ENCODE peak calls at places on chromosome 21, in five cellular contexts. P is IMR-90, F is H9, U is neuronal stem cell, I is mesenchymal stem cell. Z is an unnamed sample.
A peak's percentile ranks its signal among the peaks of the same experiment; 100 is the strongest.

GRCh38 chr21:45938811-45939520 is 42.6 kb upstream of the COL6A1 start:
- DNase-seq in P (no peak), F (no peak), U (no peak), I (no peak), Z (no peak)

GRCh38 chr21:44255519-44255981 is 6.1 kb downstream of the DNMT3L start:
- DNase-seq in P (peak; percentile 46), F (no peak), U (no peak), I (peak; percentile 50), Z (peak; percentile 16)

GRCh38 chr21:29682800-29683199 is 257.0 kb downstream of the GRIK1 start:
- DNase-seq in P (no peak), F (no peak), U (no peak), I (no peak), Z (no peak)

GRCh38 chr21:25170681-25171080 is 436.6 kb downstream of the MRPL39 start:
- DNase-seq in P (no peak), F (no peak), U (no peak), I (no peak), Z (no peak)

GRCh38 chr21:45530423-45531113 is 11.7 kb downstream of the SLC19A1 start:
- DNase-seq in P (no peak), F (no peak), U (no peak), I (no peak), Z (no peak)

GRCh38 chr21:44895859-44896258 is 22.4 kb upstream of the PTTG1IP start:
- DNase-seq in P (no peak), F (no peak), U (no peak), I (no peak), Z (no peak)

GRCh38 chr21:25563399-25564116 is 43.7 kb downstream of the MRPL39 start:
- DNase-seq in P (no peak), F (no peak), U (no peak), I (peak; percentile 16), Z (no peak)

GRCh38 chr21:45542242-45542666 is at the start of gene SLC19A1:
- DNase-seq in P (peak; percentile 48), F (peak; percentile 34), U (peak; percentile 54), I (peak; percentile 45), Z (peak; percentile 37)

GRCh38 chr21:29145837-29146453 is 15.5 kb downstream of the MAP3K7CL start:
- DNase-seq in P (no peak), F (no peak), U (no peak), I (peak; percentile 26), Z (no peak)

GRCh38 chr21:28827422-28827821 is 165.3 kb downstream of the LTN1 start:
- DNase-seq in P (peak; percentile 46), F (no peak), U (no peak), I (peak; percentile 77), Z (no peak)

GRCh38 chr21:27532081-27532480 is 565.2 kb upstream of the ADAMTS5 start:
- DNase-seq in P (peak; percentile 63), F (no peak), U (no peak), I (peak; percentile 57), Z (no peak)

GRCh38 chr21:30146558-30147282 is 19.9 kb downstream of the CLDN17 start:
- DNase-seq in P (no peak), F (no peak), U (no peak), I (no peak), Z (peak; percentile 8)

GRCh38 chr21:30718239-30718909 is at the start of gene KRTAP21-3:
- DNase-seq in P (no peak), F (no peak), U (no peak), I (no peak), Z (no peak)

GRCh38 chr21:45067462-45068285 is 6.7 kb upstream of the ADARB1 start:
- DNase-seq in P (no peak), F (no peak), U (no peak), I (no peak), Z (no peak)

GRCh38 chr21:29181799-29182470 is 51.5 kb downstream of the MAP3K7CL start:
- DNase-seq in P (peak; percentile 95), F (no peak), U (no peak), I (peak; percentile 95), Z (peak; percentile 23)

GRCh38 chr21:29637553-29637952 is 302.2 kb downstream of the GRIK1 start:
- DNase-seq in P (no peak), F (no peak), U (no peak), I (no peak), Z (no peak)

GRCh38 chr21:26140185-26140584 is 30.4 kb downstream of the APP start:
- DNase-seq in P (peak; percentile 99), F (no peak), U (no peak), I (peak; percentile 99), Z (peak; percentile 52)

GRCh38 chr21:45412909-45413581 is 8.1 kb downstream of the COL18A1 start:
- DNase-seq in P (no peak), F (no peak), U (no peak), I (no peak), Z (no peak)

GRCh38 chr21:31660134-31660565 is 657 bp downstream of the SOD1 start:
- DNase-seq in P (no peak), F (no peak), U (no peak), I (peak; percentile 37), Z (peak; percentile 54)

GRCh38 chr21:31151682-31152081 is 113.4 kb upstream of the KRTAP19-8 start:
- DNase-seq in P (no peak), F (no peak), U (no peak), I (peak; percentile 53), Z (no peak)

GRCh38 chr21:26659181-26659580 is 86.1 kb upstream of the CYYR1 start:
- DNase-seq in P (no peak), F (no peak), U (no peak), I (no peak), Z (peak; percentile 4)

GRCh38 chr21:45551316-45551715 is 9.1 kb upstream of the SLC19A1 start:
- DNase-seq in P (peak; percentile 91), F (no peak), U (no peak), I (peak; percentile 75), Z (no peak)

GRCh38 chr21:27477321-27477720 is 510.4 kb upstream of the ADAMTS5 start:
- DNase-seq in P (peak; percentile 27), F (no peak), U (no peak), I (no peak), Z (no peak)

GRCh38 chr21:15768045-15768601 is 38.3 kb downstream of the USP25 start:
- DNase-seq in P (no peak), F (no peak), U (no peak), I (no peak), Z (no peak)
- H3K27ac ChIP-seq in P (no peak overlapping the region), F (no peak overlapping the region), U (no peak overlapping the region), I (no peak overlapping the region), Z (no peak overlapping the region)

GRCh38 chr21:42031816-42032215 is 21.7 kb upstream of the ZBTB21 start:
- DNase-seq in P (no peak), F (no peak), U (no peak), I (no peak), Z (no peak)

GRCh38 chr21:42032266-42032665 is 22.1 kb upstream of the ZBTB21 start:
- DNase-seq in P (no peak), F (no peak), U (no peak), I (no peak), Z (no peak)

GRCh38 chr21:42031241-42031640 is 21.1 kb upstream of the ZBTB21 start:
- DNase-seq in P (no peak), F (no peak), U (no peak), I (no peak), Z (no peak)

GRCh38 chr21:42030311-42030710 is 20.2 kb upstream of the ZBTB21 start:
- DNase-seq in P (no peak), F (no peak), U (no peak), I (no peak), Z (no peak)

DNA sequence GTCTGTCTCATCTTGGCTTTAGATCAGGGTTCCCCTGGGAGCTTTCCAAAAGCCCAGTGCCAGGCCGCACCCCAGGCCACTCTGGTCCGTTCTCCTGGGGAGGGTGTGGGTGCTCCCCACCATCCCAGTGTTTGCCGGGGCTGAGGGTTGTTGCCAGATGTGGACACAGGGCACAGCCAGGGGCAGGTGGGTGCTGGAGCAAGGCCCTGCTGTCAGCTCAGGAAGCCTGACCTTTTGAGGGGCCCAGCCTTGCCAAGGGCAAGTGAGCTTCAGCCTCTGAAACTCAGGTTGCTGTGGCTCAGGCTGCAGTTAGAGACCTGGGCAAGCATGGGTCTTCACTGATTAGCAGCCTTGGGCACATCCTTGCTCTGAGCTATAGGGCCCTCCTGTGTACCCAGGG is 22.8 kb upstream of the ZBTB21 start:
- DNase-seq in P (no peak), F (no peak), U (no peak), I (no peak), Z (no peak)
- H3K23ac ChIP-seq in P (no peak overlapping the region), F (no peak overlapping the region), U (no peak overlapping the region), I (no peak overlapping the region), Z (no peak overlapping the region)

GRCh38 chr21:33125981-33126380 is 56.0 kb downstream of the OLIG1 start:
- DNase-seq in P (no peak), F (no peak), U (no peak), I (no peak), Z (no peak)

GRCh38 chr21:33127154-33127893 is 57.4 kb downstream of the OLIG1 start:
- DNase-seq in P (peak; percentile 65), F (peak; percentile 79), U (peak; percentile 78), I (peak; percentile 77), Z (peak; percentile 84)

GRCh38 chr21:33128538-33128937 is 58.6 kb downstream of the OLIG1 start:
- DNase-seq in P (no peak), F (no peak), U (no peak), I (no peak), Z (no peak)

GRCh38 chr21:33124879-33125278 is 54.9 kb downstream of the OLIG1 start:
- DNase-seq in P (no peak), F (no peak), U (no peak), I (no peak), Z (no peak)

GRCh38 chr21:33126569-33126968 is 56.6 kb downstream of the OLIG1 start:
- DNase-seq in P (no peak), F (no peak), U (no peak), I (no peak), Z (no peak)
- H3K27ac ChIP-seq in P (no peak overlapping the region), F (no peak overlapping the region), U (no peak overlapping the region), I (no peak overlapping the region), Z (no peak overlapping the region)

GRCh38 chr21:38619865-38620513 is 121.7 kb upstream of the ERG start:
- DNase-seq in P (no peak), F (no peak), U (no peak), I (no peak), Z (no peak)

GRCh38 chr21:38621132-38621531 is 122.9 kb upstream of the ERG start:
- DNase-seq in P (no peak), F (no peak), U (no peak), I (no peak), Z (peak; percentile 46)

GRCh38 chr21:38623552-38623951 is 125.3 kb upstream of the ERG start:
- DNase-seq in P (no peak), F (no peak), U (no peak), I (no peak), Z (no peak)

GRCh38 chr21:38622827-38623209 is 124.5 kb upstream of the ERG start:
- DNase-seq in P (no peak), F (no peak), U (no peak), I (no peak), Z (no peak)

DNA sequence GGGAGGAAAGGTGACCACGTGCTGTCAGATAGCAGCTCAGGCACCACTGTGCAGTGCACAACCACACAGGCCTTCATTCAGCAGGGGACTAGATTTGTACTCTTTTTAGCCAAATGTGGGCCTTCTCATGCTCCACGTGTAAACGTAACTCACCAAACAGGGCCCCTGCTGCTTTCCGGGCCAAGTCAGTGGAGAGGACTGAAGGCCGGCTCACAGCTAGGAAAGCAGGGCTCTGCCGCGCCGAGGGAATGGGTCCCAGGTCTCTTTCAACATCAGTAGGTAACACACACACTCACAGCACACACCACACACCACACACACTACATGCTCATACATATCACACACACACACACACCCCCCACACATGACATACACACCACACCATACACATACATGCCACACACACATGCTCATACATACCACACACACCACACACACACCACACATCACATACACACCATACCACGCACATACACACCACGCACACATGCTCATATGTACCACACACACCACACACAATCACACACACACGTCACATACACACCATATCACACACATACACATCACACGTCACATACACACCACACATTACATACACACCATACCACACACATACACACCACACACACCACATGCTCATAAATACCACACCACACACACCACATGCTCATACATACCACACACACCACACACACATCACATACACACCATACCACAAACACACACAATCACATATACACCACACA is 124.0 kb upstream of the ERG start:
- DNase-seq in P (no peak), F (no peak), U (no peak), I (no peak), Z (no peak)
- H3K23ac ChIP-seq in P (no peak overlapping the region), F (no peak overlapping the region), U (peak overlapping the region; percentile 90), I (no peak overlapping the region), Z (no peak overlapping the region)

Z was measured in mesendoderm.